ENCODE peak calls at places on chromosomes 5 and 9, in nine cellular contexts. K is fibroblast of lung; J is CD4-positive, alpha-beta memory T cell; X is effector memory CD4-positive, alpha-beta T cell; L is iPS DF 6.9; Q is adrenal gland; T is keratinocyte; W is mesenchymal stem cell; C is lung. Y is an unnamed sample. For H3K4me1, the result is how much of the 10 kb centered on the place peaks cover.

GRCh38 chr5:166127766-166128565 is 2163.5 kb upstream of the WWC1 start:
- DNase-seq in K (no peak), J (no peak), X (no peak), L (no peak), Q (no peak), T (no peak), W (no peak), C (no peak), Y (no peak)

GRCh38 chr5:1551426-1551825 is 27.7 kb upstream of the LPCAT1 start:
- DNase-seq in K (no peak), J (no peak), X (no peak), L (no peak), Q (no peak), T (no peak), W (no peak), C (peak), Y (no peak)

GRCh38 chr5:143714629-143715028 is 97.3 kb upstream of the HMHB1 start:
- DNase-seq in K (peak), J (no peak), X (no peak), L (no peak), Q (peak), T (no peak), W (peak), C (peak), Y (no peak)

GRCh38 chr9:37061763-37062162 is 27.7 kb upstream of the PAX5 start:
- DNase-seq in K (peak), J (no peak), X (no peak), L (no peak), Q (peak), T (no peak), W (peak), C (no peak), Y (no peak)

GRCh38 chr5:78242001-78242400 is 52.5 kb downstream of the AP3B1 start:
- DNase-seq in K (no peak), J (no peak), X (no peak), L (no peak), Q (no peak), T (no peak), W (no peak), C (no peak), Y (no peak)

GRCh38 chr5:16741007-16741406 is 124.2 kb upstream of the RETREG1 start:
- DNase-seq in K (peak), J (no peak), X (no peak), L (no peak), Q (no peak), T (no peak), W (peak), C (no peak), Y (no peak)

GRCh38 chr5:143648696-143649095 is 163.3 kb upstream of the HMHB1 start:
- DNase-seq in K (no peak), J (no peak), X (no peak), L (no peak), Q (no peak), T (no peak), W (no peak), C (no peak), Y (no peak)

GRCh38 chr9:706606-707451 is 134.7 kb upstream of the DMRT1 start:
- DNase-seq in K (peak), J (no peak), X (no peak), L (no peak), Q (peak), T (no peak), W (peak), C (peak), Y (peak)

GRCh38 chr9:70746760-70747159 is 332.3 kb upstream of the KLF9 start:
- DNase-seq in K (no peak), J (no peak), X (no peak), L (no peak), Q (no peak), T (no peak), W (no peak), C (no peak), Y (no peak)

GRCh38 chr5:142386151-142387021 is 61.6 kb upstream of the SPRY4 start:
- DNase-seq in K (no peak), J (no peak), X (no peak), L (no peak), Q (no peak), T (no peak), W (peak), C (peak), Y (no peak)

DNA sequence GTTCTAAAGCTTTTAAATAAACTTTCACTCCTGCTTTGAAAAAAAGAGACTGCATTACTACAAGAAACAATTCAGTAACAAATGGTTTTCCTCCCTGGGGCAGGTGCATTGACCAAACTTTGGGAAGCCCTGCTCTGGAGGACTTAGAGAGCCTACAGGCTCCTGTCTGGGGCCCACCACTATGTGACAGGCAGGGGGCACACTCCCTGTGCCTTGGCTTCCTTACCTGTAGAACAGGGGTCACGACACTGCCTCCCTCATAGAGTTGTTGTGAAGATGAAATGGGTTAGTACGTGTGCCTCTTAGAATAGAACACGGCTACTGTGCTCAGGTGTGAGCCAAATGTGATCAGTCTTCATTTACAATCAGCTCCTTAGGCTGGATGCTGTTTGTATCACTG is 130.1 kb downstream of the GPBP1 start:
- DNase-seq in K (no peak), J (no peak), X (no peak), L (no peak), Q (no peak), T (no peak), W (no peak), C (no peak), Y (no peak)
- H3K4me1 ChIP-seq in K (under half), J (under half), X (under half), L (under half), Q (under half), T (under half), W (under half), C (under half), Y (under half)

GRCh38 chr5:132739232-132739631 is 1.9 kb upstream of the KIF3A start:
- DNase-seq in K (no peak), J (no peak), X (no peak), L (no peak), Q (no peak), T (no peak), W (no peak), C (no peak), Y (no peak)
- H3K27ac ChIP-seq in K (no peak), J (no peak), X (no peak), L (no peak), Q (no peak), T (no peak), W (no peak), C (no peak), Y (no peak)

GRCh38 chr5:35926389-35927051 is 11.9 kb downstream of the CAPSL start:
- DNase-seq in K (peak), J (peak), X (peak), L (peak), Q (peak), T (peak), W (peak), C (peak), Y (peak)
- H3K4me3 ChIP-seq in K (peak), J (no peak), X (no peak), L (no peak), Q (no peak), T (no peak), W (no peak), C (no peak), Y (no peak)

DNA sequence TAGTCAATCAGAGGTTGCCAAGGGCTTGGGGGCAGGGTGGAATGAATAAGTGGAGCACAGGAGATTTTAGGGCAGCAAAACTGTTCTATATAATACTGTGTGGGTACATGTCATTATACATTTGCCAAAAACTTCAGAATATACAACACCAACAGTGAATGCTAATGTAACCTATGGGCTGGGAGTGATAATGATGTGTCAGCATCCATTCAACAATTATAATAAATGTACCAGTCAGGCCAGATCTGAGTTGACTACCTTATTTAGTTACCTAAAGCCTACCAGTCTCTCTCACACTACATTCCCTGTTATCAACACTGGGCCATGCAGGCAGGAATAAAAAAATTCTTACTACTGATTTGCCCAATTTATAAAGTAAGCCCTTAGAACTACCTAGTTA is 884.5 kb downstream of the TLE1 start:
- DNase-seq in K (no peak), J (no peak), X (no peak), L (no peak), Q (no peak), T (no peak), W (no peak), C (no peak), Y (no peak)
- H3K4me1 ChIP-seq in K (under half), J (under half), X (under half), L (under half), Q (under half), T (under half), W (under half), C (under half), Y (under half)

DNA sequence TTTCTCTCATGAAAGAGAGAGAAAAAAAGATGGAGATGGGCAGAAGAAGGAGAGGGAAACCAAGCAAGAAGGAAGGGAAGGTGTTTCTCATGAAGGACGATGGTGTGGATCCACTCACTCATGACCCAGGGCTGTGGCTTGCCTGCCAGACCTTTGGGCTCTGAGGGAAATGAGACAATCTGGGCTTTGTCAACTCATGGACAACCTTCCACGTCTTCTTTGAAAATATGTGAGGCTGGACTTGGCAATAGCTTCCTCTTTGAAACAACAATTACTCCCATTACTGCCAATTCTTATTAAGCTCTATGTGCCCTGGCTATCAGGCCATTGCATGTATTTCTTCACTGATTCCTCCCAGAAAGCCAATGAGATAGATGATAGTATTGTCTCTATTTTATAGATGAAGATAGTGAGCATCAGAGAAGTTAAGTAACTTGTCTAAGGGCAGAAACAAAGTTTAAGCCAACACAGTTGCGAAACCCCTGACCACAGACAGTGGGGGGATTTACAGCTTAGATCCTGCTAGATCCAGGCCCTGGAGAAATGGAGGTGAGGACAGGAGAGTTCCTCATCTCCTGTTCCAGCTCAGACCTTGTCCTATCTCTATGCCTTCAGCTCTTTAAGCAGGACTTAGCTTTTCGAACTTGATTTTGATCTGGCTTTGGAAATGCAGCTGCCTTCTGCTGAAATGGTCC is 132.4 kb downstream of the GCNT1 start:
- DNase-seq in K (peak), J (no peak), X (no peak), L (no peak), Q (no peak), T (no peak), W (peak), C (no peak), Y (no peak)
- H3K27ac ChIP-seq in K (no peak), J (no peak), X (no peak), L (no peak), Q (no peak), T (no peak), W (no peak), C (no peak), Y (no peak)

DNA sequence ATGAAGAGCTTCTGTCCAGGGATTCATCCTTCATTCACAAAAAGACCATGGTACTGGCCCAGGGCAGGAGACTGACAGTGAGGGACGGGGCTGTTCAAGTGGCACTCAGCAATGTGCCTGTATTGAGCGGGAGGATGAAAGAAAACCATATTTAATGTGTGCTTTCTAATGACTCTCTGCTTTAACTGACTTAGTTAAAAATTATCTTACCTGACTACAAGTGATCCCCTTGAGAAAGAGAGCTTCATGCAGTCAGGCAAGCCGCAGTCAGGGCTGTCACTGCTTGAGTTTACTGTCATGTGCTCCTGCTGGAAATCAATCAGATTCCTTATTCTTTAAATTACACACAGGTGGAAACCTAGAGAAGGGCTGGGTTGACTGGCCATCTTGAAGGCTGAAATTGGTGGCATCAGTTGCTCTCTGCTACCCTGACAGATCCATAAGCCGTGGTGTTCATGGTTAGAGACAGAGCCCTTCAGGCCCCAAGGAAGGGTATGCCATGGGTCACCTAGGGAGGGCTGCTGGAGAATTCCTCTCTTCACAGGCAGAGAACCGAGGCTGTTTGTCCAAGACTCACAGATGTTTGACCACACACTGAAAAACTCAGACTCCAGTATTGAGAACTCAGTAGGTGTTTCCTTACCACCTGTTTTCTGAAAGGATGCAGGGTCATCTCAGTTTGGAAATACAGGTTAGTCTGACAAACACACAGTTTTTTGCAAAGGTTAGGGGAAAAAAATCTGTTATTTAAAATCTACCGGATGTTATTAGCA is 70.9 kb downstream of the TRIO start:
- DNase-seq in K (no peak), J (no peak), X (no peak), L (no peak), Q (no peak), T (no peak), W (no peak), C (no peak), Y (no peak)
- H3K4me3 ChIP-seq in K (no peak), J (no peak), X (no peak), L (no peak), Q (no peak), T (no peak), W (no peak), C (no peak), Y (no peak)

DNA sequence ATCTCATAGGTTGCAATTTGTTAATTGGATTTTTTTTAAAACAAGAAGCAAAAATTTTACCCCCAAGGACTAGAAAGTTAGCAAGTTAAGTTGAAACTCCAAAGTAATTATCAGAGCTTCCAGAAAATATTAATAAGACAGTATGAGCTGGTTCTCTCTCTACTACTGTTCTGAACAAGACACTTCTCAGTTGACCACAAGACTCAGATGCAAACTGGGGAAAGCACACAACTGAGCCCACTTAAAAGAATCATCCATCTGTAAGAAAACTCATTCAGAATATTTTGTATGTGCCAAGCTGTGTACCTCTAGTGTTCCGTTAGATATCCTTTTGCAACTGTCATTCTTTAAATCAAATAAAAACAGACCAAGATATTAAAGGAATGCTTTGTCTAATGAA is 60.0 kb downstream of the MAP1B start:
- DNase-seq in K (no peak), J (no peak), X (no peak), L (no peak), Q (no peak), T (no peak), W (no peak), C (no peak), Y (no peak)
- H3K4me1 ChIP-seq in K (under half), J (under half), X (under half), L (under half), Q (under half), T (under half), W (under half), C (under half), Y (under half)

DNA sequence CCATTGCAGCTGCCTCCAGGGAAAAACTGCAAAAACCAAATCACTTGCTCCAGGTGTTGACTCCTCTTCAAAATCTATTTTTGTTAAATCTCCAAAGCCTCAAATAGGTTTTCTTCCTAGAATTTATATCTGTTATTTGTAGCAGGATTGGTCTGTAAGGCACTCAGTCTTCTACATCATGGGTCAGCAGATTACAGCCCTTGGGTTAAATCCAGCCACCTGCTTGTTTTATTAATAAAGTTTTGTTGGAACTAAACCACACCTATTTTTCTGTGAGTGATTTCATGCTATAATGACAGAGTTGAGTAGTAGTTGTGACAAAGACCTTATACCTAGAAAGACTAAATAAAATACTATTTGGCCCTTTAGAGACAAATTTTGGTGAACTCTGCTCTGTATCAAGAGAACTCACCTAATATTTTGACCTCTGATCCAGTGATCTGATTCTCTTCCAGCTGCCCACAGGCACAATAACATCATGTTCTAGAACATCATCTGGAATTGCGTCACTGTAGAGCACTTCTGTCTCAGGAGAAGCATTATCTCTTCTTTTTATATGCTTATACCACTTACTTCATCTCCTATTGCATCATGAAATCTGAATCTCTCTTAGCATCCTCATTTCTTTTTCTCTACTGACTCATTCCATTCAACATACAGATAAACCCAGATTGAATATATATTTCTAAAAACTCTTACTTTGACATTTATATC is 130.1 kb downstream of the RPS23 start:
- DNase-seq in K (peak), J (no peak), X (no peak), L (no peak), Q (no peak), T (no peak), W (peak), C (no peak), Y (no peak)
- H3K27ac ChIP-seq in K (no peak), J (no peak), X (no peak), L (no peak), Q (no peak), T (no peak), W (no peak), C (no peak), Y (no peak)

Y was measured in naive thymus-derived CD4-positive, alpha-beta T cell.